ENCODE peak calls at places on chromosome 14, in eight cellular contexts. S is HCT116, K is omental fat pad, I is HS-5, V is HuH-7, Q is spleen, C is WTC11, X is GM13976. A is an unnamed sample.

GRCh38 chr14:59126714-59127436 is 61.6 kb upstream of the DAAM1 start:
- DNase-seq in S (peak; percentile 61), K (no peak), I (no peak), V (peak; percentile 40), Q (no peak), C (no peak), X (peak; percentile 56), A (no peak)

GRCh38 chr14:105082703-105083102 is 17.5 kb upstream of the GPR132 start:
- DNase-seq in S (no peak), K (no peak), I (no peak), V (no peak), Q (no peak), C (no peak), X (no peak), A (no peak)

GRCh38 chr14:105485720-105486332 is 860 bp upstream of the CRIP1 start:
- DNase-seq in S (no peak), K (no peak), I (no peak), V (peak; percentile 88), Q (no peak), C (peak; percentile 78), X (peak; percentile 71), A (no peak)

GRCh38 chr14:100424504-100425453 is 101.6 kb downstream of the SLC25A47 start:
- DNase-seq in S (no peak), K (no peak), I (no peak), V (no peak), Q (peak; percentile 32), C (no peak), X (no peak), A (no peak)

GRCh38 chr14:101854366-101854765 is 92.9 kb downstream of the PPP2R5C start:
- DNase-seq in S (no peak), K (no peak), I (no peak), V (no peak), Q (no peak), C (no peak), X (no peak), A (no peak)

GRCh38 chr14:54786816-54787215 is 115.8 kb downstream of the GCH1 start:
- DNase-seq in S (no peak), K (no peak), I (no peak), V (no peak), Q (no peak), C (no peak), X (no peak), A (no peak)

GRCh38 chr14:49769581-49770211 is 1.7 kb downstream of the KLHDC2 start:
- DNase-seq in S (no peak), K (no peak), I (no peak), V (no peak), Q (no peak), C (no peak), X (no peak), A (no peak)

GRCh38 chr14:38262844-38263243 is 7.0 kb upstream of the CLEC14A start:
- DNase-seq in S (no peak), K (no peak), I (no peak), V (no peak), Q (no peak), C (no peak), X (no peak), A (no peak)

GRCh38 chr14:79896009-79896408 is 315.3 kb downstream of the DIO2 start:
- DNase-seq in S (no peak), K (no peak), I (no peak), V (no peak), Q (no peak), C (no peak), X (no peak), A (no peak)

GRCh38 chr14:44759263-44759662 is 202.5 kb downstream of the KLHL28 start:
- DNase-seq in S (no peak), K (no peak), I (no peak), V (no peak), Q (no peak), C (no peak), X (no peak), A (no peak)

GRCh38 chr14:82510007-82510406 is 976.4 kb upstream of the SEL1L start:
- DNase-seq in S (no peak), K (no peak), I (no peak), V (no peak), Q (no peak), C (no peak), X (no peak), A (no peak)

GRCh38 chr14:104421401-104421821 is 158.2 kb upstream of the C14orf180 start:
- DNase-seq in S (no peak), K (no peak), I (no peak), V (no peak), Q (no peak), C (no peak), X (no peak), A (no peak)

GRCh38 chr14:23017091-23017490 is 7.1 kb upstream of the C14orf93 start:
- DNase-seq in S (no peak), K (no peak), I (no peak), V (no peak), Q (no peak), C (no peak), X (no peak), A (no peak)

GRCh38 chr14:94173471-94173884 is 644 bp upstream of the PPP4R4 start:
- DNase-seq in S (no peak), K (no peak), I (no peak), V (peak; percentile 26), Q (peak; percentile 81), C (peak; percentile 31), X (no peak), A (no peak)

GRCh38 chr14:81256289-81256960 is 35.7 kb upstream of the GTF2A1 start:
- DNase-seq in S (no peak), K (no peak), I (no peak), V (no peak), Q (no peak), C (no peak), X (no peak), A (peak; percentile 7)

GRCh38 chr14:43587183-43587582 is 919.9 kb downstream of the FSCB start:
- DNase-seq in S (no peak), K (no peak), I (no peak), V (no peak), Q (no peak), C (peak; percentile 14), X (no peak), A (no peak)

GRCh38 chr14:36515105-36515593 is 4.9 kb downstream of the NKX2-1 start:
- DNase-seq in S (no peak), K (no peak), I (no peak), V (no peak), Q (no peak), C (peak; percentile 16), X (peak; percentile 16), A (no peak)

GRCh38 chr14:97028382-97028781 is 231.2 kb downstream of the VRK1 start:
- DNase-seq in S (no peak), K (no peak), I (no peak), V (no peak), Q (no peak), C (no peak), X (no peak), A (no peak)

GRCh38 chr14:50666772-50667490 is 1.2 kb downstream of the SAV1 start:
- DNase-seq in S (no peak), K (no peak), I (peak; percentile 41), V (no peak), Q (no peak), C (no peak), X (no peak), A (no peak)

GRCh38 chr14:68896132-68896531 is 83.0 kb downstream of the ACTN1 start:
- DNase-seq in S (no peak), K (no peak), I (no peak), V (no peak), Q (no peak), C (peak; percentile 26), X (no peak), A (no peak)

GRCh38 chr14:26722258-26722657 is 124.4 kb upstream of the NOVA1 start:
- DNase-seq in S (no peak), K (no peak), I (no peak), V (no peak), Q (no peak), C (no peak), X (no peak), A (no peak)

GRCh38 chr14:56846970-56847928 is 37.0 kb upstream of the OTX2 start:
- DNase-seq in S (no peak), K (no peak), I (no peak), V (no peak), Q (no peak), C (peak; percentile 66), X (no peak), A (no peak)

GRCh38 chr14:52329678-52330376 is 15.7 kb downstream of the PTGER2 start:
- DNase-seq in S (no peak), K (no peak), I (no peak), V (no peak), Q (no peak), C (no peak), X (no peak), A (no peak)

GRCh38 chr14:59190372-59190771 is 1.9 kb downstream of the DAAM1 start:
- DNase-seq in S (no peak), K (no peak), I (no peak), V (peak; percentile 52), Q (no peak), C (peak; percentile 31), X (no peak), A (no peak)

GRCh38 chr14:35050652-35051051 is 4.6 kb downstream of the FAM177A1 start:
- DNase-seq in S (no peak), K (no peak), I (peak; percentile 16), V (peak; percentile 42), Q (no peak), C (no peak), X (no peak), A (no peak)

GRCh38 chr14:95294834-95295599 is 24.7 kb downstream of the CLMN start:
- DNase-seq in S (peak; percentile 23), K (no peak), I (no peak), V (no peak), Q (no peak), C (no peak), X (no peak), A (no peak)

GRCh38 chr14:73521229-73521628 is 15.7 kb upstream of the ACOT1 start:
- DNase-seq in S (no peak), K (no peak), I (no peak), V (no peak), Q (no peak), C (no peak), X (no peak), A (no peak)

GRCh38 chr14:35046751-35047536 is 872 bp downstream of the FAM177A1 start:
- DNase-seq in S (no peak), K (no peak), I (peak; percentile 19), V (no peak), Q (no peak), C (no peak), X (no peak), A (no peak)

GRCh38 chr14:59282366-59282765 is 93.9 kb downstream of the DAAM1 start:
- DNase-seq in S (no peak), K (no peak), I (peak; percentile 86), V (no peak), Q (no peak), C (no peak), X (no peak), A (no peak)

GRCh38 chr14:69345402-69345801 is 52.7 kb downstream of the ERH start:
- DNase-seq in S (no peak), K (no peak), I (no peak), V (no peak), Q (no peak), C (no peak), X (no peak), A (no peak)

GRCh38 chr14:96125536-96125935 is 79.1 kb upstream of the BDKRB2 start:
- DNase-seq in S (no peak), K (no peak), I (no peak), V (no peak), Q (no peak), C (no peak), X (no peak), A (no peak)

GRCh38 chr14:57875985-57876384 is 10.1 kb upstream of the SLC35F4 start:
- DNase-seq in S (no peak), K (no peak), I (no peak), V (no peak), Q (no peak), C (no peak), X (no peak), A (no peak)

A was measured in GM12878.